ENCODE peak calls at places on chromosomes 3 and 15, in eight cellular contexts. R is cardiac muscle cell; M is naive thymus-derived CD4-positive, alpha-beta T cell; I is esophagus squamous epithelium; N is PC-9; O is brain microvascular endothelial cell; B is Caco-2; D is SJSA1. H is an unnamed sample. For H3K36me3, the result is how much of the 10 kb centered on the place peaks cover.

GRCh38 chr3:77871436-77871835 is 831.5 kb downstream of the ROBO2 start:
- DNase-seq in R (no peak), M (no peak), I (no peak), N (no peak), O (no peak), B (no peak), D (no peak), H (no peak)

GRCh38 chr3:182618085-182618732 is 175.1 kb upstream of the ATP11B start:
- DNase-seq in R (peak), M (no peak), I (no peak), N (no peak), O (no peak), B (peak), D (no peak), H (no peak)

GRCh38 chr3:2958553-2958952 is 151.6 kb downstream of the IL5RA start:
- DNase-seq in R (no peak), M (no peak), I (no peak), N (no peak), O (no peak), B (peak), D (no peak), H (no peak)

GRCh38 chr3:94614192-94614591 is 551.3 kb downstream of the NSUN3 start:
- DNase-seq in R (no peak), M (no peak), I (no peak), N (no peak), O (no peak), B (no peak), D (no peak), H (no peak)

GRCh38 chr3:194093822-194094221 is 42.1 kb upstream of the HES1 start:
- DNase-seq in R (no peak), M (no peak), I (no peak), N (peak), O (no peak), B (no peak), D (no peak), H (no peak)

GRCh38 chr3:189324538-189325138 is 152.9 kb downstream of the TPRG1 start:
- DNase-seq in R (peak), M (peak), I (peak), N (peak), O (peak), B (peak), D (peak), H (peak)

GRCh38 chr15:38531509-38531908 is 33.1 kb downstream of the RASGRP1 start:
- DNase-seq in R (peak), M (no peak), I (no peak), N (peak), O (peak), B (no peak), D (peak), H (no peak)

GRCh38 chr3:107962946-107963345 is 127.9 kb downstream of the CD47 start:
- DNase-seq in R (peak), M (no peak), I (no peak), N (peak), O (peak), B (no peak), D (peak), H (no peak)

GRCh38 chr3:187722206-187722612 is 19.9 kb upstream of the RTP2 start:
- DNase-seq in R (no peak), M (no peak), I (no peak), N (no peak), O (no peak), B (no peak), D (no peak), H (no peak)

GRCh38 chr3:107124885-107125284 is 252.4 kb upstream of the CCDC54 start:
- DNase-seq in R (peak), M (no peak), I (no peak), N (no peak), O (peak), B (peak), D (no peak), H (no peak)

GRCh38 chr15:38145671-38146111 is 106.9 kb upstream of the SPRED1 start:
- DNase-seq in R (no peak), M (no peak), I (no peak), N (no peak), O (no peak), B (no peak), D (no peak), H (no peak)

GRCh38 chr3:69231929-69232437 is 109.6 kb upstream of the LMOD3 start:
- DNase-seq in R (peak), M (no peak), I (no peak), N (peak), O (peak), B (peak), D (no peak), H (no peak)

GRCh38 chr3:126951561-126951960 is 31.4 kb upstream of the PLXNA1 start:
- DNase-seq in R (no peak), M (no peak), I (no peak), N (no peak), O (no peak), B (no peak), D (no peak), H (no peak)

GRCh38 chr3:4633078-4634004 is 140.2 kb downstream of the ITPR1 start:
- DNase-seq in R (peak), M (peak), I (no peak), N (peak), O (peak), B (peak), D (no peak), H (peak)

GRCh38 chr3:42544492-42545283 is 37.1 kb downstream of the SEC22C start:
- DNase-seq in R (no peak), M (no peak), I (no peak), N (no peak), O (peak), B (no peak), D (no peak), H (no peak)

DNA sequence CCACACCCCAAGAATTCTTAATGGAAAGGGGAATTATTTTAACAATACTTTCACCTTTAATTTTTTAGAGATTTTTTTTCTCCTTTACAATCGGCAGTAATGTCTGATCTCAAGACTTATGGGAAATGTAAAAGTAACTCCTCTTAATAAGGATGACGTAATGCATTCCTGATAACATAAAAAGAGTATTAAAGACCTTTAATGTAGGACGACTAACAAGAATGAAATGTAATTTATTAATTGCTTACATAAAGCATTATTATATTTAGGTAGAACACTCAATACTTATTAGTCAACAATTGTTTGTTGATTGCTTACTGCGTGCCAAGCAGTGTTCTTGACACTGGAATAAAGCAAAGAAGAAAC is 416.8 kb upstream of the NAALADL2 start:
- DNase-seq in R (no peak), M (no peak), I (no peak), N (no peak), O (no peak), B (no peak), D (no peak), H (no peak)
- H3K4me3 ChIP-seq in R (no peak), M (no peak), I (peak), N (peak), O (peak), B (peak), D (peak), H (no peak)

GRCh38 chr3:30632065-30632464 is 25.7 kb downstream of the TGFBR2 start:
- DNase-seq in R (peak), M (no peak), I (no peak), N (no peak), O (no peak), B (no peak), D (no peak), H (no peak)
- H3K36me3 ChIP-seq in R (under half), M (under half), I (under half), N (under half), O (under half), B (under half), D (under half), H (under half)

GRCh38 chr15:56366211-56366610 is 985 bp downstream of the TEX9 start:
- DNase-seq in R (no peak), M (no peak), I (no peak), N (no peak), O (no peak), B (no peak), D (no peak), H (no peak)
- H3K4me3 ChIP-seq in R (peak), M (no peak), I (peak), N (peak), O (peak), B (peak), D (no peak), H (peak)

DNA sequence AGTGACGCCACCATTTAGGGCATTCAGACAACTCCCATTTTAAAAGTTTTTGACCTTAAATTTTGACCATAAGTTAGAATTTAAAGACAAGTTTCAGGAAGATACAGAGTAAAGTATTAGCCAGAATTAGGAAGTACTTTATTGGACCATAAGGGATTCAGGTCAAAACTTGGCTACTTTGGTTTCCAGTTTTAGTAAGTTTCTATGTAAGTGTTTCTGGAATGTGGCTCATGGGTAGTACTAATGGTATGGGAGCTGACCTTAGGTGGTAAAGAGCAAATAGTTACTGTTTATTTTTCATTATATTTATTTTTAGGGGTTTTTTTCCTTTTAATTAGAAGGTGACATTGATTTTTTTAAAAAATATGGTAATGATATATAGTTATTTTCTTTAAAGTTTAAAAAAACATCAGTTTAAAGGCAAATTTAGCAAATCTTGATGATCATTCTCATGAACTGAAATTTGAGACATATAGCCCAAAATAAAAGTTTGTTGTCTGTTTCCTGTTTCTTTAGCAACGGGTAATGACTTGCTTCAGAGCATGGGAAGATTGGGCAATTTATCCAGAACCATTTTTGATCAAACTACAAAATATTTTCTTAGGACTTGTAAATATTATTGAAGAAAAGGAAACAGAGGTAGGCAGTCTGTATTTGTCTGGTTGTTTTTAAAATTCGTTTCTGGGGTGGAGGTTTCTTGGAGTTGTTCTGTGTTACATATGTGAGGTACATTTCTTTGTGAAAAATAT is 34.3 kb downstream of the U2SURP start:
- DNase-seq in R (peak), M (no peak), I (no peak), N (no peak), O (no peak), B (no peak), D (no peak), H (no peak)
- H3K36me3 ChIP-seq in R (half or more), M (under half), I (half or more), N (half or more), O (under half), B (under half), D (half or more), H (under half)

GRCh38 chr3:50264964-50265485 is 3.9 kb upstream of the SEMA3B start:
- DNase-seq in R (no peak), M (no peak), I (no peak), N (no peak), O (no peak), B (no peak), D (no peak), H (no peak)
- H3K4me3 ChIP-seq in R (no peak), M (no peak), I (no peak), N (no peak), O (no peak), B (no peak), D (no peak), H (no peak)

DNA sequence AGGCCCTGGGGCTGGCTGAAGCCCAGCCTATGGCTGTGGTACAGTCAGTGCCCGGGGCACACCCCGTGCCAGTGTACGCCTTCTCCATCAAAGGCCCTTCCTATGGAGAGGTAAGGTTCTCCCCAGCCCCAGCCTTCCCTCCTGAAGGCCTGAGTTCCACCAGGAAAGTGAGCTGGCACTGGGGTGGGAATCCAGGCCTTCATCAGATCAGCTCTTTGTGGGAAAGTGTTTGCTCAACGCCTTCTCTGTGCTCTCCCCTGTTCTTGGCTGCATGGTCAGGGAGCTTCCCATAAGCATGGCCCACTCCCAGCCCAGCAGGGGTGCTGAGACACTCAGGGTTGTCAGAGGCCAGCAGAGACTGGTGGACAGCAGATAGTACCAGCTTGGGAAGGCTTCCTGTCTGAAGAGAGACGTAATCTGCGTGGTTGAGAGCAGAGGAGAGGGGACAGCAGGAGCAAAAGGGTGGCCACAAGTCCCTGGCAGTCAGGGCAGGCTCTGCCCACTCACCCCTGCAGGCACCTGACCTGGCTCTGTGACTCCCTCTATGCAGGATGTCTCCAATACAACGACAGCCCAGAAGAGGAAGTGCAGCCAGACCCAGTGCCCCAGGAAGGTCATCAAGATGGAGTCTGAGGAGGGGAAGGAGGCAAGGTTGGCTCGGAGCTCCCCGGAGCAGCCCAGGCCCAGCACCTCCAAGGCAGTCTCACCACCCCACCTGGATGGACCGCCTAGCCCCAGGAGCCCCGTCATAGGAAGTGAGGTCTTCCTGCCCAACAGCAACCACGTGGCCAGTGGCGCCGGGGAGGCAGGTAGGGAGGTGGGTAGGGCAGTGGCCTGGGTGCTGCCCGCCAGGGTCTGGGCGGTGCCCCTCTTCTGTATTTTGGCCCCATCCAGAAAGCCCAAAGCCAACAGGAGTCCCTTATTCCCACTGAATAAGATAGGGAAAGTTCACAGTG is 38.4 kb downstream of the PML start:
- DNase-seq in R (no peak), M (no peak), I (no peak), N (no peak), O (no peak), B (no peak), D (no peak), H (no peak)
- H3K36me3 ChIP-seq in R (under half), M (under half), I (half or more), N (under half), O (half or more), B (under half), D (half or more), H (under half)

DNA sequence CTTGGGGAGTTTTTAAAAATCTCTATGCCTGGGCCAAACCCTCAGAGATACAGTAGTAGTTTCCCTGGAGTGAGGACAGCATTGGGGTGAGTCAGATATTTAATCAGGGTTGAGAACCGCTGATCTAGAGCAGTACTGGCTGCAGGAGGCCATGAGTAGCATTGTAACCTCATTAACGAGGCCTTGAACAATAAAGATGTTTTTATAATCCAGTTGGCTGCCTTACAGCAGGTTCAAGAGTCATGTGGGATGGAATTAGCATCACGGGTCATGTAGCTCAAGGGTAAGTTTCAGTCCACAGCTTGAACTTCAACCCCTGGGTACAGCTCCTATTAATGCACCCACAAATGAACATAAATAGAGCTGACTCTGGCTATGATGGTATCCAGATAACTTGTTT is 5.1 kb downstream of the HPS3 start:
- DNase-seq in R (peak), M (no peak), I (no peak), N (no peak), O (peak), B (no peak), D (no peak), H (no peak)
- H3K4me3 ChIP-seq in R (no peak), M (no peak), I (no peak), N (no peak), O (no peak), B (no peak), D (no peak), H (no peak)

DNA sequence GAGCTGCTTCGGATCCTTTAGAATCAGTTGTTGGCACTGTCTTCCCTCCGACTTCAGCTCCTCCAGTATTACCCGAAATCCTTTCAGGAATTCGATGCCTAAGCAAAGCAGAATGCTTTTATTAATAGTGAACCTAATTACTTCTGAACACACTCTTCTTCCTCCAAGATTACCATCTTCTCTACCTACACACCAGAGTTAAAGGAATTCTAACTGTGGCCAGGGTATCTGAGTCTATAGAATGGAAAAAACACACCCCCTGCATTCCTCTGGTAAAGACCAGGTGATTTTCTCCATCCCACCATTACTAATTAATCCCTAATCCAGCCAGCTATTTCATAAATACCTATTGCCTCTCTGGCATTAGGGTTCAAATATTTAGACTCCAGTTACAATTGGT is 49.8 kb downstream of the SPATA12 start:
- DNase-seq in R (no peak), M (no peak), I (no peak), N (no peak), O (no peak), B (no peak), D (no peak), H (no peak)
- H3K36me3 ChIP-seq in R (under half), M (under half), I (under half), N (under half), O (under half), B (under half), D (under half), H (under half)

DNA sequence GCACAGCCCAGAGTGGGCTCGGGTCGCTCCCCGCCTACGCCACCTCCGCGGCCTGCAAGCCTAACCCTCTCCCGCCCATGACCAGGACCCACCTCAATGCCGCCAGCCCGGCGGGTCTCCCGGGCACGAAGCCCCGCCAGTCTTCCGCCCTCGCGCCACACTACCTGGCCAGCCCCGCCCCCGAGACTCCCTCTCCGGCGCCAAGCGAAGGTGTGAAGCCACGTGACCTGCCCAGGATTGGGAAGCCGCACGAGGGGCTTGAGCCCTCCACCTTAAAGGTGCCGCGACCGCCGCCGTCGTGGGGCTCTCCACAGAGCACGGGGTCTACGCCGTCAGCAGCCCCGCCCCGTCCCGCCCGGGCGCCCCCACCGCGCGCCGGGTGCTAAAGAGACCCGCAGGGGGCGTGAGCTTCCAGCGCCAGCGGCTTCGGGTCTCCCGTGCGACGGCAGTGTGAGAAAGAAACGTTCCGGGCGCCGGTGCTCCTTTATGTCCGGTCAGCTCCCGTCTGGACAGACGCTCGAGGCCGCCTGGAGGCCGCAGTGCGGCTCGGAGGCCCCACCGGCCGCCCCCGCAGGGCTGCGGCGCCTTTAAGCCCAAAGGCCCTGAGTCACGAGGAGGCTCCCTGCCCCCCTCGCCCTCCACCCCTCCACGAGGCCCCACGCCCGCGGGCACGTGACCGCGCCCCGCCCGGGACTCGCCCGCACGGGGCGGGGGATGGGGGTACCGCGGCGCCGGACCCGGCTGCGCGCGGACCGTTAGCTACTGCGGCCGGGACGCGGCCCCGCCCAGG is at the start of gene CPEB1:
- DNase-seq in R (peak), M (peak), I (no peak), N (no peak), O (no peak), B (no peak), D (peak), H (peak)
- H3K4me3 ChIP-seq in R (peak), M (peak), I (peak), N (no peak), O (peak), B (no peak), D (peak), H (peak)